ENCODE peak calls at places on chromosomes 5 and 9, in eight cellular contexts. V, X, P, O, U, C, F and B are unnamed samples.

GRCh38 chr9:129414377-129415021 is 206.4 kb downstream of the C9orf50 start:
- DNase-seq in V (peak; percentile 41), X (peak; percentile 61), P (peak; percentile 86), O (no peak), U (peak; percentile 39), C (peak; percentile 42), F (peak; percentile 45), B (no peak)

GRCh38 chr9:87497604-87498045 is at the start of gene DAPK1:
- DNase-seq in V (peak; percentile 60), X (peak; percentile 84), P (peak; percentile 40), O (peak; percentile 83), U (peak; percentile 21), C (peak; percentile 58), F (peak; percentile 72), B (peak; percentile 30)

GRCh38 chr5:93800988-93801811 is 59.8 kb upstream of the POU5F2 start:
- DNase-seq in V (peak; percentile 76), X (no peak), P (peak; percentile 73), O (no peak), U (peak; percentile 16), C (no peak), F (no peak), B (peak; percentile 37)

GRCh38 chr9:85969727-85970126 is 28.8 kb downstream of the NAA35 start:
- DNase-seq in V (no peak), X (no peak), P (no peak), O (no peak), U (no peak), C (no peak), F (no peak), B (no peak)

GRCh38 chr5:169904059-169904458 is 76.2 kb downstream of the INSYN2B start:
- DNase-seq in V (peak; percentile 66), X (no peak), P (peak; percentile 59), O (no peak), U (peak; percentile 8), C (no peak), F (no peak), B (no peak)

GRCh38 chr5:115778417-115778816 is 38.0 kb downstream of the CDO1 start:
- DNase-seq in V (peak; percentile 36), X (no peak), P (no peak), O (no peak), U (no peak), C (no peak), F (no peak), B (no peak)

GRCh38 chr5:80094339-80094738 is 59.2 kb downstream of the THBS4 start:
- DNase-seq in V (no peak), X (no peak), P (no peak), O (no peak), U (no peak), C (no peak), F (no peak), B (no peak)

GRCh38 chr9:137446851-137447471 is 5.8 kb upstream of the ENTPD8 start:
- DNase-seq in V (no peak), X (peak; percentile 54), P (peak; percentile 62), O (no peak), U (no peak), C (no peak), F (peak; percentile 17), B (no peak)

GRCh38 chr5:177297922-177298321 is 5.6 kb downstream of the RAB24 start:
- DNase-seq in V (no peak), X (no peak), P (no peak), O (no peak), U (no peak), C (no peak), F (no peak), B (no peak)

GRCh38 chr9:132210472-132211145 is 48.8 kb downstream of the NTNG2 start:
- DNase-seq in V (peak; percentile 85), X (no peak), P (peak; percentile 72), O (no peak), U (no peak), C (no peak), F (no peak), B (peak; percentile 48)

GRCh38 chr9:109918359-109919163 is 138.6 kb downstream of the PALM2AKAP2 start:
- DNase-seq in V (no peak), X (no peak), P (no peak), O (no peak), U (no peak), C (no peak), F (peak; percentile 49), B (no peak)

GRCh38 chr5:172428224-172429166 is 25.8 kb downstream of the SH3PXD2B start:
- DNase-seq in V (no peak), X (no peak), P (no peak), O (no peak), U (no peak), C (no peak), F (no peak), B (no peak)

GRCh38 chr5:92371889-92372235 is 988.7 kb upstream of the ARRDC3 start:
- DNase-seq in V (peak; percentile 61), X (no peak), P (peak; percentile 34), O (peak; percentile 28), U (no peak), C (no peak), F (no peak), B (no peak)

GRCh38 chr5:111364992-111365391 is 140.8 kb downstream of the CAMK4 start:
- DNase-seq in V (no peak), X (no peak), P (peak; percentile 45), O (no peak), U (no peak), C (no peak), F (no peak), B (no peak)

GRCh38 chr5:163387970-163388369 is 49.4 kb upstream of the CCNG1 start:
- DNase-seq in V (no peak), X (no peak), P (no peak), O (no peak), U (no peak), C (no peak), F (no peak), B (no peak)

GRCh38 chr9:14247577-14247976 is 66.4 kb downstream of the NFIB start:
- DNase-seq in V (no peak), X (no peak), P (no peak), O (no peak), U (no peak), C (no peak), F (no peak), B (no peak)

GRCh38 chr5:135454946-135455345 is 2.8 kb upstream of the TIFAB start:
- DNase-seq in V (no peak), X (no peak), P (no peak), O (no peak), U (no peak), C (no peak), F (no peak), B (no peak)

GRCh38 chr5:143356855-143357254 is 46.6 kb downstream of the NR3C1 start:
- DNase-seq in V (no peak), X (no peak), P (no peak), O (no peak), U (no peak), C (no peak), F (no peak), B (no peak)
- H3K4me1 ChIP-seq in V (peaks cover 7% of the 10 kb centered on the region), X (peaks cover 96% of the 10 kb centered on the region), P (peaks cover 53% of the 10 kb centered on the region), O (peaks cover 98% of the 10 kb centered on the region), U (peaks cover 94% of the 10 kb centered on the region), C (peaks cover 91% of the 10 kb centered on the region), F (peaks cover 72% of the 10 kb centered on the region), B (peaks cover 21% of the 10 kb centered on the region)

GRCh38 chr5:150614651-150615040 is 25.8 kb upstream of the SYNPO start:
- DNase-seq in V (no peak), X (no peak), P (no peak), O (no peak), U (no peak), C (no peak), F (no peak), B (no peak)

GRCh38 chr5:150611026-150611425 is 29.4 kb upstream of the SYNPO start:
- DNase-seq in V (no peak), X (no peak), P (no peak), O (no peak), U (no peak), C (no peak), F (no peak), B (no peak)

GRCh38 chr5:150612905-150613670 is 27.4 kb upstream of the SYNPO start:
- DNase-seq in V (peak; percentile 61), X (no peak), P (no peak), O (no peak), U (no peak), C (no peak), F (peak; percentile 53), B (no peak)

GRCh38 chr5:150613991-150614650 is 26.3 kb upstream of the SYNPO start:
- DNase-seq in V (no peak), X (no peak), P (no peak), O (no peak), U (no peak), C (peak; percentile 55), F (no peak), B (no peak)

DNA sequence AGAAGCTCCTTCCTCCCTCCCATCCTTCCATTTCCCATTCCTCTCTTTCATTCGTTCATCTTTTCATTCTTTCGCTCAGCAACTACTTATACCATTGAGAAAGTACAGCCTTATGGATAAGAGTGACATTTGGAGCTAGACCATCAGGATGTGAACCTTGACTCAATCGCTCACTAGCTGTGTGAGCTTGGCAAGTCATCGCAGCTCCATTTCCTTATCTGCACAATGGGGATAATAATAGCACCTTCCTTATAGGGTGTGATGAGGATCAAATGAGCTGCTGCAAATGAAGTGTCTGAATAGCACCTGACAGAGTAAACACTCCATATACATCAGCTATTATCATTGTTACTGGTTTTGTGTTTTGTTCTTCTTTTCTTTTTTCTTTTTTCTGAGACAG is 28.1 kb upstream of the SYNPO start:
- DNase-seq in V (no peak), X (no peak), P (no peak), O (no peak), U (peak; percentile 73), C (no peak), F (no peak), B (no peak)
- H3K4me1 ChIP-seq in V (peaks cover 5% of the 10 kb centered on the region), X (peaks cover 69% of the 10 kb centered on the region), P (peaks cover 13% of the 10 kb centered on the region), O (peaks cover 14% of the 10 kb centered on the region), U (peaks cover 91% of the 10 kb centered on the region), C (peaks cover 89% of the 10 kb centered on the region), F (peaks cover 79% of the 10 kb centered on the region), B (no peaks in the 10 kb centered on the region)

GRCh38 chr9:82191082-82191481 is 202.5 kb downstream of the SPATA31D1 start:
- DNase-seq in V (no peak), X (no peak), P (no peak), O (no peak), U (no peak), C (no peak), F (no peak), B (no peak)

GRCh38 chr9:82201186-82201585 is 212.6 kb downstream of the SPATA31D1 start:
- DNase-seq in V (no peak), X (no peak), P (no peak), O (no peak), U (no peak), C (no peak), F (no peak), B (no peak)

DNA sequence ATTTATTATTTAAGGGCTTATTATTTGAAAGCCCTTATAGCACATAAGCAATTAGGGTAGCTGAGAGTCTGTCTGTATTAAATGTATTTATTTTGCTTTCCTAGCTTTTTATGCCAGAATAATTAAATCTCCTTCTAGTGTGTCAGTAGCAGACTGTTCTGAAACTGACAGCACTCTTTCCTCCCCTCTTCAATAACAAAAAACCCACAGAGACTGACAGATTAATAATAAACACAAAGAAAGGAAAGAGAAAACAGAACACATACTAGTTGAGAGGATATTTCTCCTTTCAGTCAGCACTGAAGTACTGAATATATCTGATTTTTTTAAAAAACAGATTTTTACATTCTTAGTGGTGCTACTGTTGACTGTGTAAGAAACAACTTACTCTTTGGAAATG is 208.1 kb downstream of the SPATA31D1 start:
- DNase-seq in V (no peak), X (no peak), P (no peak), O (no peak), U (no peak), C (no peak), F (no peak), B (no peak)
- H3K4me1 ChIP-seq in V (no peaks in the 10 kb centered on the region), X (no peaks in the 10 kb centered on the region), P (no peaks in the 10 kb centered on the region), O (no peaks in the 10 kb centered on the region), U (no peaks in the 10 kb centered on the region), C (no peaks in the 10 kb centered on the region), F (no peaks in the 10 kb centered on the region), B (no peaks in the 10 kb centered on the region)

GRCh38 chr5:113213551-113213971 is 221.2 kb downstream of the TSSK1B start:
- DNase-seq in V (peak; percentile 18), X (no peak), P (no peak), O (no peak), U (no peak), C (no peak), F (no peak), B (no peak)
- H3K4me1 ChIP-seq in V (no peaks in the 10 kb centered on the region), X (peaks cover 20% of the 10 kb centered on the region), P (peaks cover 6% of the 10 kb centered on the region), O (no peaks in the 10 kb centered on the region), U (peaks cover 88% of the 10 kb centered on the region), C (peaks cover 89% of the 10 kb centered on the region), F (no peaks in the 10 kb centered on the region), B (peaks cover 9% of the 10 kb centered on the region)